ENCODE peak calls at places on chromosomes 6 and 20, in seven cellular contexts. E, F, A, I, P, U and C are unnamed samples.

GRCh38 chr20:42686057-42686456 is 503.6 kb downstream of the PTPRT start:
- DNase-seq in E (no peak), F (no peak), A (no peak), I (no peak), P (no peak), U (no peak), C (no peak)

GRCh38 chr6:6856538-6857523 is 250.9 kb upstream of the RREB1 start:
- DNase-seq in E (peak; percentile 79), F (peak; percentile 78), A (peak; percentile 34), I (no peak), P (peak; percentile 71), U (peak; percentile 67), C (no peak)

GRCh38 chr6:61682562-61682961 is 603.5 kb downstream of the KHDRBS2 start:
- DNase-seq in E (no peak), F (no peak), A (no peak), I (no peak), P (peak; percentile 69), U (no peak), C (no peak)

GRCh38 chr6:45991189-45991588 is 24.5 kb downstream of the CLIC5 start:
- DNase-seq in E (no peak), F (no peak), A (no peak), I (no peak), P (peak; percentile 41), U (no peak), C (no peak)

GRCh38 chr6:168410554-168411011 is 30.4 kb upstream of the SMOC2 start:
- DNase-seq in E (no peak), F (no peak), A (no peak), I (no peak), P (no peak), U (no peak), C (no peak)

GRCh38 chr20:22838001-22838400 is 197.1 kb upstream of the SSTR4 start:
- DNase-seq in E (no peak), F (no peak), A (no peak), I (no peak), P (no peak), U (no peak), C (no peak)

GRCh38 chr6:122614303-122614702 is 4.1 kb downstream of the PKIB start:
- DNase-seq in E (no peak), F (no peak), A (no peak), I (no peak), P (no peak), U (no peak), C (no peak)

GRCh38 chr20:58140787-58141396 is 87.6 kb downstream of the ANKRD60 start:
- DNase-seq in E (no peak), F (no peak), A (peak; percentile 7), I (no peak), P (no peak), U (no peak), C (no peak)

GRCh38 chr6:71287038-71287437 is 1.6 kb upstream of the OGFRL1 start:
- DNase-seq in E (peak; percentile 13), F (peak; percentile 73), A (peak; percentile 43), I (no peak), P (no peak), U (no peak), C (no peak)

GRCh38 chr20:16476032-16476431 is 97.2 kb downstream of the KIF16B start:
- DNase-seq in E (no peak), F (no peak), A (no peak), I (peak; percentile 5), P (peak; percentile 72), U (no peak), C (peak; percentile 52)

GRCh38 chr20:62984666-62985065 is 22.1 kb downstream of the BHLHE23 start:
- DNase-seq in E (no peak), F (no peak), A (no peak), I (no peak), P (no peak), U (no peak), C (no peak)

GRCh38 chr20:64011366-64011779 is 24.6 kb upstream of the C20orf204 start:
- DNase-seq in E (no peak), F (no peak), A (no peak), I (no peak), P (no peak), U (no peak), C (no peak)

GRCh38 chr6:36829919-36830544 is 9.2 kb downstream of the CPNE5 start:
- DNase-seq in E (peak; percentile 58), F (no peak), A (peak; percentile 80), I (no peak), P (no peak), U (peak; percentile 84), C (no peak)

GRCh38 chr6:136784910-136785746 is 7.1 kb downstream of the MAP3K5 start:
- DNase-seq in E (peak; percentile 69), F (peak; percentile 91), A (no peak), I (no peak), P (no peak), U (peak; percentile 61), C (no peak)

GRCh38 chr6:137095651-137096238 is 51.0 kb upstream of the IL20RA start:
- DNase-seq in E (no peak), F (no peak), A (no peak), I (no peak), P (no peak), U (no peak), C (no peak)

GRCh38 chr20:14449323-14449722 is 111.9 kb upstream of the FLRT3 start:
- DNase-seq in E (no peak), F (no peak), A (no peak), I (no peak), P (no peak), U (no peak), C (no peak)

GRCh38 chr6:159633196-159633595 is 59.8 kb downstream of the SOD2 start:
- DNase-seq in E (no peak), F (no peak), A (no peak), I (no peak), P (peak; percentile 61), U (no peak), C (no peak)

GRCh38 chr6:96853083-96853482 is 15.8 kb upstream of the GPR63 start:
- DNase-seq in E (no peak), F (no peak), A (no peak), I (no peak), P (no peak), U (no peak), C (no peak)

GRCh38 chr20:32484221-32485125 is 100.7 kb downstream of the NOL4L start:
- DNase-seq in E (peak; percentile 59), F (peak; percentile 88), A (no peak), I (peak; percentile 28), P (peak; percentile 78), U (peak; percentile 50), C (no peak)

GRCh38 chr20:610130-611046 is at the start of gene TCF15:
- DNase-seq in E (no peak), F (no peak), A (no peak), I (peak; percentile 54), P (peak; percentile 85), U (no peak), C (no peak)
- TF ChIP-seq POLR2AphosphoS5 in E (no peak), F (no peak), A (no peak), I (no peak), P (peak; percentile 59), U (no peak), C (no peak)

DNA sequence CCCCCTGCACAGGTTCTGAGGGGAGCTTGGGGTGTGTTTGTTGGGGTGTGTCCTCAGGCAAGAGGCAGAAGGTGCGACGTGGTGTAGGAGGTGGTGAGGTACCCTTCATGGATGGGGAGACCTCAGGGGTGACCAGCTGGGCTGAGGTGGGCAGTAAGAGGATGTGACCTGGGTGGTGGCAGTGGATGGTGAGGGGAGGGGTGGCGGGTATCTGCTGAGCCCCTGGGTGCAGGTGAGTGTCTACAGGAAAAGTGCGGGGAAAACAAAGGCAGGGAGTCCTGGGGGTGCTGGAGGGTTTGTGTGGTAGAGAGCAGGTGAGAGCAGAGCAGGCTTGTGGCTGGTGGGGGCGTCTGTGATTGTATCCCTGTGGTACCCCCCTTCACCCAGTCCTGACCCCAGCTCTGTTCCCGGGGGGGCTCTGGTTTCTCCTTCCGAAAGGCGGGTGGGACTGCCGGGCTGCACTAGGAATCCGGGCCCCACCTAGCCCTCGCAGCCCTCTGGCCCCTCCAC is 631 bp downstream of the RAET1L start:
- DNase-seq in E (no peak), F (no peak), A (no peak), I (no peak), P (no peak), U (no peak), C (no peak)
- TF ChIP-seq POLR2AphosphoS5 in E (no peak), F (no peak), A (no peak), I (no peak), P (no peak), U (no peak), C (no peak)

DNA sequence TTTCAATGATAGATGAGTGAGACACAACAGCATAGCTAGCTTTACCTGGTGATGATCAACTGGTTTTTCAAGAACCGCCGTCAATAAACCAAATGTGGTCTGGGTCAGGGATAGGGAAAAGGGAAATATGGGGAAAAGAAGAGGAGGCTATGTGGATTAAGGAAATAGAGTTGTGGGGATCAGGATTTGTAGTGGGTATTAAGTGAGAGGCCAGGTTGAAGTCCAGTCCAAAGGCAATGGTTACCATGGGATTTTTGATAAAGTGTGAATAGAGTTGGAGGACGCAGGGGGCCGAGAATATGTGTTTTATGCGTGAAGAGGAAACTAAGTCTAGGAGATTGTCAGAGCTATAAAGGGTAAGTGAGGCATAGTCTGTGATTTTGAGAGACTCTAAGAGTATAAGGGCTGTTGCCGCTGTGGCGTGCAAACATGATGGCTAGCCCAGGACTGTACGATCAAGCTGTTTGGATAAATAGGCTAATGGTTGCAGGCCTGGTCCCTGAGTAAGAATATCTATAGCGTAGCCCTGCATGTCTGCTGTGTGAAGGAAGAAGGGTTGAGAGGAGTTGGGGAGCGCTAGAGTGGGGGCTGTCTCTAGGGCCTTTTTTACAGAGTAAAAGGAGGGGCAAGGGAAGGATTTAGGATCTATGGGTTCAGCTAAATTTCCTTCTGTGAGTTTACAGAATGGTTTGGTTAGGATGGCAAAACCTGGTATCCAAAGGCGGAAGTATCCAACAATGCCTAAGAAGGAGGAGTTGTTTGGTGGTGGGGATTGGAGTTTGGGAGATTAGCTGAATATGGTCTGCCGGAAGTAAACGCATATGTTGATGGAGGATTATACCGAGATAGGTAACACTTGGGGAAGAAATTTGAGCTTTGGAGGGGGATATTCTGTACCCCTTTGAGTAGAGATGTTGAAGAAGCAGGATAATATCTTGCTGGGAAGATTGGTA is 749.7 kb upstream of the ADGRB3 start:
- DNase-seq in E (no peak), F (no peak), A (no peak), I (no peak), P (no peak), U (no peak), C (no peak)
- TF ChIP-seq POLR2AphosphoS5 in E (no peak), F (no peak), A (no peak), I (no peak), P (no peak), U (no peak), C (no peak)

GRCh38 chr20:34388678-34389077 is 25.6 kb downstream of the ITCH start:
- DNase-seq in E (no peak), F (no peak), A (no peak), I (no peak), P (no peak), U (no peak), C (no peak)

GRCh38 chr20:34385464-34385863 is 22.4 kb downstream of the ITCH start:
- DNase-seq in E (no peak), F (no peak), A (no peak), I (no peak), P (no peak), U (no peak), C (no peak)

GRCh38 chr20:34389206-34389953 is 26.3 kb downstream of the ITCH start:
- DNase-seq in E (no peak), F (no peak), A (no peak), I (no peak), P (no peak), U (no peak), C (peak; percentile 66)

GRCh38 chr20:34388000-34388399 is 24.9 kb downstream of the ITCH start:
- DNase-seq in E (no peak), F (no peak), A (no peak), I (no peak), P (no peak), U (no peak), C (no peak)

GRCh38 chr20:34390769-34391447 is 27.8 kb downstream of the ITCH start:
- DNase-seq in E (peak; percentile 43), F (no peak), A (no peak), I (no peak), P (peak; percentile 11), U (peak; percentile 63), C (no peak)
- TF ChIP-seq POLR2AphosphoS5 in E (no peak), F (no peak), A (no peak), I (no peak), P (no peak), U (no peak), C (no peak)